ENCODE peak calls at places on chromosomes 4 and X, in six cellular contexts. K, I, U, G, R and A are unnamed samples.

GRCh38 chr4:75637176-75637575 is 6.8 kb upstream of the CDKL2 start:
- DNase-seq in K (no peak), I (peak), U (no peak), G (no peak), R (peak), A (no peak)

GRCh38 chr4:97867557-97868091 is 275.7 kb downstream of the STPG2 start:
- DNase-seq in K (no peak), I (no peak), U (no peak), G (no peak), R (no peak), A (no peak)

GRCh38 chr4:141131738-141132688 is 1.3 kb downstream of the RNF150 start:
- DNase-seq in K (no peak), I (peak), U (no peak), G (peak), R (no peak), A (peak)

GRCh38 chr4:147958459-147959065 is 226.7 kb downstream of the ARHGAP10 start:
- DNase-seq in K (no peak), I (no peak), U (no peak), G (no peak), R (no peak), A (no peak)

GRCh38 chr4:6733358-6734164 is 17.6 kb downstream of the BLOC1S4 start:
- DNase-seq in K (no peak), I (no peak), U (no peak), G (no peak), R (no peak), A (no peak)

GRCh38 chr4:189301692-189302091 is 639.0 kb upstream of the FRG1 start:
- DNase-seq in K (no peak), I (no peak), U (no peak), G (no peak), R (no peak), A (no peak)

GRCh38 chr4:1094336-1094690 is 19.1 kb downstream of the RNF212 start:
- DNase-seq in K (no peak), I (no peak), U (no peak), G (no peak), R (no peak), A (no peak)

GRCh38 chr4:3387943-3388348 is 53.8 kb upstream of the HGFAC start:
- DNase-seq in K (no peak), I (peak), U (peak), G (no peak), R (peak), A (peak)

GRCh38 chr4:118765399-118765798 is 70.5 kb downstream of the SEC24D start:
- DNase-seq in K (peak), I (peak), U (no peak), G (no peak), R (peak), A (peak)

GRCh38 chrX:48826135-48826875 is at the start of gene ERAS:
- DNase-seq in K (no peak), I (no peak), U (no peak), G (no peak), R (no peak), A (no peak)

GRCh38 chrX:101388604-101389003 is 2.2 kb upstream of the RPL36A start:
- DNase-seq in K (no peak), I (no peak), U (no peak), G (no peak), R (no peak), A (no peak)

GRCh38 chr4:74370912-74371311 is 6.0 kb downstream of the EREG start:
- DNase-seq in K (peak), I (peak), U (no peak), G (peak), R (peak), A (peak)

GRCh38 chr4:7206856-7207567 is 14.7 kb downstream of the SORCS2 start:
- DNase-seq in K (peak), I (peak), U (peak), G (peak), R (peak), A (peak)

GRCh38 chr4:151991884-151992166 is 231.0 kb upstream of the GATB start:
- DNase-seq in K (no peak), I (no peak), U (no peak), G (no peak), R (no peak), A (no peak)

GRCh38 chr4:77990904-77991358 is 66.2 kb upstream of the FRAS1 start:
- DNase-seq in K (no peak), I (no peak), U (no peak), G (no peak), R (no peak), A (peak)

GRCh38 chrX:107716045-107716684 is 59.4 kb downstream of the TSC22D3 start:
- DNase-seq in K (no peak), I (peak), U (no peak), G (peak), R (no peak), A (peak)

GRCh38 chr4:113878718-113879117 is 100.7 kb downstream of the ARSJ start:
- DNase-seq in K (peak), I (peak), U (no peak), G (peak), R (peak), A (no peak)

GRCh38 chrX:10076765-10077164 is 80.0 kb upstream of the CLCN4 start:
- DNase-seq in K (no peak), I (no peak), U (no peak), G (no peak), R (no peak), A (no peak)

GRCh38 chrX:10071451-10072163 is 85.2 kb upstream of the CLCN4 start:
- DNase-seq in K (no peak), I (no peak), U (no peak), G (no peak), R (no peak), A (no peak)

GRCh38 chrX:10072786-10073568 is 83.8 kb upstream of the CLCN4 start:
- DNase-seq in K (no peak), I (no peak), U (no peak), G (no peak), R (no peak), A (no peak)

GRCh38 chrX:10077425-10078188 is 79.2 kb upstream of the CLCN4 start:
- DNase-seq in K (no peak), I (peak), U (no peak), G (no peak), R (peak), A (no peak)

DNA sequence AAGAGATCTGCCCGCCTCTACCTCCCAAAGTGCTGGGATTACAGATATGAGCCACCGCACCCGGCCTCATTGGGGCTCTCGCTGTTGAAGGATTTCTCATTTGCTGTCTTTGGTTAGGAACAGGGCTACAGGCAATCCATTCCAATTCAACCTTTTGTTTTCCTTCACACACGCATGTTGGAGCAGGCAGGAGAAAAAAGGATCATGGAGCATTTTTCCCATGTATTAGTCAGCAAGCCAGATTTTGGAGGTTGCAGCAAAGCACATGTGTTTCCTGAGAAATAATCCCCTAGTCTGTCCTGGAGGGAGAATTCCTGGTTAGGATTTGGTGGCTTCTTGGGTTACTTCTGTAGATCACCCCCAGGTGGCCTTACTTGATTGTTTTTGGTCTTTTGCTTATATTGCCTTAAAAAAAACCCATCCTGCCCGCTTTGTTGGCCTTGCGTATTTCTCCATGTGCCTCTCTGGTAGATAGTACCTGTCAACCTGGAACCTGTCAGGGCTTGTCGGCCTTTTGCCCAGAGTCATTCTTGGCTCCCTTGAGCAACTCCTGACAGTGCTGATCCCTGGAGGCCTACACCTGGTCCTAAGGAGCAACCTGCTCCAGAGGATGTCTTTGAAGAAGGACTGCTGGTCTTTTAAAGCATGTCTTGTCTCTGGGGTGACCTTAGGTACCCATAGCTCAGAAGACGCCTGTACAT is 82.4 kb upstream of the CLCN4 start:
- DNase-seq in K (no peak), I (no peak), U (no peak), G (no peak), R (no peak), A (no peak)
- TF ChIP-seq CTCF in K (no peak), I (no peak), U (no peak), G (no peak), R (no peak), A (no peak)

DNA sequence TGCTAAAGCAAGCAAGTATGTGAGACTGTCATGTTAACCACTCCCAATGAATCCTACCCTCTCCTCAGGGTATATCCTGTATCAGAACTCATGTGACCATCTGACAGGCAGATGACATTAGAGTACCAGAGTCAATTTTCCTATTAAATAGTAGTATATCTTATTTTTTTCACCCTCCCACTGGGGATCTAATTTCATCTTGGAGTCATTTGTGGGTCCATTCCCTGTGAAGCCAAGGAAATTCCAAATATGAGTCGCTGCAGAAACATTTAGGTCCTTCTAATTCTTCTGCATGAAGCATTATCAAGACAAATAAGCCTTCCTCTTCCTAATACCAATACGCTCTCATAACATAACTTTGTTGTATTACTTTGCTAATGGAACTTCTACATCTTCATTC is 52.2 kb upstream of the BLTP1 start:
- DNase-seq in K (peak), I (peak), U (no peak), G (no peak), R (no peak), A (peak)
- H3K4me3 ChIP-seq in K (no peak), I (no peak), U (no peak), G (no peak), R (no peak), A (no peak)

GRCh38 chrX:106392346-106392745 is 219.4 kb upstream of the RADX start:
- DNase-seq in K (no peak), I (no peak), U (no peak), G (no peak), R (no peak), A (no peak)

GRCh38 chrX:106401965-106402559 is 209.7 kb upstream of the RADX start:
- DNase-seq in K (no peak), I (no peak), U (no peak), G (no peak), R (no peak), A (no peak)

DNA sequence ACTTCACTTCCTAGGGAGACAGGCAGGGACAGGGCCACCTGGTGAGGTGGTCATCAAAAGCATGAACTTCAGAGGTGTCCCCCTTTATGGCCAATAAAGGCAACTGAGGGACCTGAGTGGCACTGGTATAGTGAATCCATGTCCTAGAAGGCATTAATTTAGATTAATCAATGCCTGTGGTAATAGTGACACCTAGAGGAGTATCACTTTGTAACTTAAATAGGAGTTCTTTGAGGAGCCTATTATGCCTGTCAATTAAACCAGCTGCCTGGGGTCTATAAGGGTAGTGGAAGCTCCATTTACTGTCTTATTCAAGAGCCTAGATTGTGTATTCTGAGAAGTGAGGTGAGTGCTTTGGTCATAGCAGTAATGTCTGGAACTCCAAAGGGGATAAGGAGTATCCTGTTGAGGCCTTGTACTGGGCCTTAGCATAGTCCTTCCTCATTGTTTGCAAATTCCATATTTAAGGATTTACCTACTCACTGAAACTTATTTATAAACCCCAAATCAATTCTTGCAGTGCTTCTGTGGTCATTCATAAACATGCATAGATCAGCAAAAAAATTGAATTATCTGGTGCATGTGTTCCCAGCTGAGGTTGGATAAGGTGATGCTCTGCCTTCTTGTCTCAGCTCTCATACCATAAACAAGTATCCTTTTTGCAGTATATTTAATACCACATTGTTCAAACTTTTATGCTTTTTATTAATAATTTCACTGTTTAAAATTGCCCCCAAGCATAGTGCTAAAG is 213.8 kb upstream of the RADX start:
- DNase-seq in K (peak), I (no peak), U (no peak), G (no peak), R (peak), A (no peak)
- TF ChIP-seq CTCF in K (peak), I (peak), U (peak), G (peak), R (no peak), A (no peak)

DNA sequence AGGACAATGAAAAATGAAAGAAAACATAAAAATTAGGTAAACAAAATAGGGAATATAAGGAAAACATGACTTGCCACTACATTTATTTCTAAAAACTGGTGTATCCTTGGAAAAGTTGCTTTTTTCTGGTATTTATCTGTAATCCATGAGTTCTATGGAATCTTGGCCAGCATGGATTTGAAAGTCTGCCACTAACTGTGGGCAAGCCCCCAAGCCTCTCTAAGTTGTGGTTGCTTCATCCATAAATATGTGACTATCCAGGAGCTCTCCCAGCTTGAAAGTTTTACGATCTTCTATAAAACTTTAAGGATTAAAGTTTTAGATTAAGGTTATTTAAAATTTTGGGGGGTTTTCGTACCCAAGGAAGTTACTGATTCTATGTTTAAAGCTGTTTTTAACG is 21.8 kb downstream of the RPS6KA3 start:
- DNase-seq in K (peak), I (peak), U (no peak), G (no peak), R (peak), A (peak)
- H3K4me3 ChIP-seq in K (no peak), I (no peak), U (no peak), G (no peak), R (no peak), A (no peak)

DNA sequence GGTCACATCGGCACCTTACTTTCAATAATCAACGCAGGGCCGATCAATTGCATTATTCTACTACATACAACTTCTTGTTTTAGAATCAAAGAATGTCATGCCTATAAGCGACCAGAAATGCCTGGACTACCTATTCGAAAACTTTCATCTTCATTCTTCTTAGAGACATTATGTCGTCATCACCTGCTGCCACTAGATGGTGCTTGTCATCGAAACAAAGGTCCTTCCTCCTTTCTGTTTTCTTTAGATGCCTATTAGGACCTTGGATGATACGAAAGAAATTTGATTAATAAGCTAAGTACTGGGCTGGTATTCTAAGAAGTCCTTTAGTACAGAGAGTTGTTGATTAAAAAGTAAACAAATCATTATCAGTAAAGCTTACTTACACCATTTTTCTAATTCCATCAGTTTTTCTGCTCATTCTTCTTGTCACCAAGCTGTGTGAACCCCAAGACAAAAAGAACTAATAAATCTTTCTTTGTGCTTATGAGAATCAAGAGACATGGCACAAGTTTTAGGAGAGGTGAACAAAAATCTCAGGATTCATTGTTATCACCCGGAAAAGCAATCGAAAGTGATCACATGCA is 154.5 kb upstream of the SLC4A4 start:
- DNase-seq in K (peak), I (peak), U (no peak), G (peak), R (peak), A (peak)
- TF ChIP-seq CTCF in K (peak), I (peak), U (peak), G (peak), R (peak), A (peak)

GRCh38 chr4:135510582-135510981 is 1309.0 kb upstream of the PABPC4L start:
- DNase-seq in K (no peak), I (no peak), U (no peak), G (no peak), R (no peak), A (no peak)

GRCh38 chr4:135515295-135515694 is 1313.7 kb upstream of the PABPC4L start:
- DNase-seq in K (peak), I (peak), U (no peak), G (no peak), R (no peak), A (no peak)
- H3K4me3 ChIP-seq in K (no peak), I (no peak), U (no peak), G (no peak), R (no peak), A (no peak)